ENCODE peak calls at places on chromosomes 7 and 10, in five cellular contexts. W, Z, F, R and Q are unnamed samples.

GRCh38 chr10:79266092-79266491 is 81.2 kb upstream of the PPIF start:
- DNase-seq in W (no peak), Z (no peak), F (no peak), R (no peak), Q (no peak)

GRCh38 chr10:59971915-59972314 is 65.6 kb upstream of the CCDC6 start:
- DNase-seq in W (no peak), Z (peak), F (no peak), R (peak), Q (no peak)

GRCh38 chr7:116560021-116560970 is 35.5 kb downstream of the CAV1 start:
- DNase-seq in W (no peak), Z (no peak), F (no peak), R (no peak), Q (no peak)

GRCh38 chr10:70271996-70272924 is 11.5 kb downstream of the NPFFR1 start:
- DNase-seq in W (no peak), Z (no peak), F (no peak), R (no peak), Q (no peak)

GRCh38 chr10:48536226-48536500 is 68.7 kb downstream of the ARHGAP22 start:
- DNase-seq in W (no peak), Z (no peak), F (no peak), R (no peak), Q (no peak)

GRCh38 chr7:140676303-140676702 is 3.6 kb downstream of the ADCK2 start:
- DNase-seq in W (no peak), Z (no peak), F (no peak), R (no peak), Q (no peak)

GRCh38 chr7:155896531-155897263 is 84.4 kb upstream of the SHH start:
- DNase-seq in W (no peak), Z (no peak), F (no peak), R (no peak), Q (no peak)

GRCh38 chr10:88318803-88319202 is 264.3 kb downstream of the RNLS start:
- DNase-seq in W (no peak), Z (no peak), F (no peak), R (no peak), Q (peak)

GRCh38 chr7:44264221-44264956 is 61.0 kb downstream of the CAMK2B start:
- DNase-seq in W (no peak), Z (no peak), F (no peak), R (peak), Q (no peak)

GRCh38 chr7:132072873-132073272 is 503.4 kb downstream of the PLXNA4 start:
- DNase-seq in W (no peak), Z (no peak), F (no peak), R (no peak), Q (no peak)

GRCh38 chr10:30422981-30423654 is 10.9 kb upstream of the MAP3K8 start:
- DNase-seq in W (peak), Z (peak), F (peak), R (peak), Q (no peak)

GRCh38 chr10:128573236-128573800 is 447.1 kb upstream of the MKI67 start:
- DNase-seq in W (no peak), Z (no peak), F (no peak), R (no peak), Q (no peak)

GRCh38 chr10:109127363-109127762 is 795.9 kb downstream of the XPNPEP1 start:
- DNase-seq in W (no peak), Z (no peak), F (no peak), R (no peak), Q (no peak)

GRCh38 chr7:100472854-100473499 is 6.0 kb downstream of the TSC22D4 start:
- DNase-seq in W (peak), Z (no peak), F (no peak), R (peak), Q (peak)

GRCh38 chr7:137940656-137941518 is 61.0 kb downstream of the CREB3L2 start:
- DNase-seq in W (peak), Z (peak), F (no peak), R (no peak), Q (no peak)

GRCh38 chr7:7352845-7353244 is 170.5 kb downstream of the C1GALT1 start:
- DNase-seq in W (no peak), Z (no peak), F (no peak), R (no peak), Q (peak)

GRCh38 chr10:132306951-132307751 is 599 bp downstream of the STK32C start:
- DNase-seq in W (no peak), Z (peak), F (no peak), R (peak), Q (peak)

GRCh38 chr10:78944658-78945333 is 124.0 kb upstream of the ZMIZ1 start:
- DNase-seq in W (peak), Z (peak), F (peak), R (peak), Q (no peak)

GRCh38 chr7:93117852-93118530 is at the start of gene SAMD9:
- DNase-seq in W (peak), Z (peak), F (peak), R (peak), Q (peak)
- TF ChIP-seq POLR2A in W (no peak), Z (peak), F (no peak), R (no peak), Q (peak)

GRCh38 chr7:22822486-22823141 is at the start of gene TOMM7:
- DNase-seq in W (peak), Z (peak), F (peak), R (peak), Q (peak)
- TF ChIP-seq POLR2A in W (peak), Z (peak), F (peak), R (no peak), Q (peak)

DNA sequence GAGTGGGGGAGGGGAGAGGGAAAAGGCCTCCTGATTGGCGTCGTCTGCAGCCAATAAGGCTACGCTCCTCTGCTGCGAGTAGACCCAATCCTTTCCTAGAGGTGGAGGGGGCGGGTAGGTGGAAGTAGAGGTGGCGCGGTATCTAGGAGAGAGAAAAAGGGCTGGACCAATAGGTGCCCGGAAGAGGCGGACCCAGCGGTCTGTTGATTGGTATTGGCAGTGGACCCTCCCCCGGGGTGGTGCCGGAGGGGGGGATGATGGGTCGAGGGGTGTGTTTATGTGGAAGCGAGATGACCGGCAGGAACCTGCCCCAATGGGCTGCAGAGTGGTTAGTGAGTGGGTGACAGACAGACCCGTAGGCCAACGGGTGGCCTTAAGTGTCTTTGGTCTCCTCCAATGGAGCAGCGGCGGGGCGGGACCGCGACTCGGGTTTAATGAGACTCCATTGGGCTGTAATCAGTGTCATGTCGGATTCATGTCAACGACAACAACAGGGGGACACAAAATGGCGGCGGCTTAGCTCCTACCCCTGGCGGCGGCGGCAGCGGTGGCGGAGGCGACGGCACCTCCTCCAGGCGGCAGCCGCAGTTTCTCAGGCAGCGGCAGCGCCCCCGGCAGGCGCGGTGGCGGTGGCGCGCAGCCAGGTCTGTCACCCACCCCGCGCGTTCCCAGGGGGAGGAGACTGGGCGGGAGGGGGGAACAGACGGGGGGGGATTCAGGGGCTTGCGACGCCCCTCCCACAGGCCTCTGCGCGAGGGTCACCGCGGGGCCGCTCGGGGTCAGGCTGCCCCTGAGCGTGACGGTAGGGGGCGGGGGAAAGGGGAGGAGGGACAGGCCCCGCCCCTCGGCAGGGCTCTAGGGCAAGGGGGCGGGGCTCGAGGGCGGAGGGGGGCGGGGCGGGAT is at the start of gene KAT6B:
- DNase-seq in W (peak), Z (peak), F (peak), R (peak), Q (peak)
- TF ChIP-seq POLR2A in W (peak), Z (peak), F (peak), R (peak), Q (peak)

GRCh38 chr10:124696446-124697392 is 47.5 kb downstream of the FAM53B start:
- DNase-seq in W (no peak), Z (no peak), F (no peak), R (no peak), Q (no peak)
- TF ChIP-seq POLR2A in W (no peak), Z (no peak), F (no peak), R (no peak), Q (no peak)

DNA sequence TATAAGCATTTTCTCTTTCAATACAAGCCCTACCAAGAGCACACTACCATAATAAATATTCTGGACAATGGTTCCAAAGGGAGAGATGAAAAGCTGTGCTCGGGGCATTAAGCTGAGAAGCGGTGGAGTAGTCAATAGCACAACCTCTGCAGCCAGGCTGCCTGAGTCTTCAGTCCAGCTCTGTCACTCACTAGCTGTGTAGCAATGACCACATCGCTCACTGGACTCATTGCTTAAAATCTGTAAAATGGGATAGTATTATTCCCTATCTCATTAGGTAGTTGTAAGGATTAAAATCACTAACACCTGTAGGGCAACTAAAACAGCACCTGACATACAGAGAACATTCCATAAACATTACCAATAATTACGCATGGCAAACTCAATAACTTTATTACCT is 199.9 kb upstream of the KLF14 start:
- DNase-seq in W (no peak), Z (no peak), F (no peak), R (no peak), Q (no peak)
- TF ChIP-seq POLR2A in W (no peak), Z (no peak), F (no peak), R (no peak), Q (no peak)

GRCh38 chr10:5458949-5459747 is 40.2 kb downstream of the CALML5 start:
- DNase-seq in W (no peak), Z (no peak), F (no peak), R (no peak), Q (no peak)

GRCh38 chr10:5458425-5458824 is 40.9 kb downstream of the CALML5 start:
- DNase-seq in W (no peak), Z (no peak), F (no peak), R (no peak), Q (no peak)

GRCh38 chr10:5461914-5462840 is 37.2 kb downstream of the CALML5 start:
- DNase-seq in W (peak), Z (no peak), F (no peak), R (no peak), Q (peak)

GRCh38 chr10:5461201-5461585 is 38.2 kb downstream of the CALML5 start:
- DNase-seq in W (no peak), Z (no peak), F (no peak), R (no peak), Q (no peak)

GRCh38 chr10:5460468-5461200 is 38.7 kb downstream of the CALML5 start:
- DNase-seq in W (no peak), Z (no peak), F (no peak), R (no peak), Q (no peak)
- TF ChIP-seq POLR2A in W (no peak), Z (no peak), F (no peak), R (no peak), Q (no peak)

DNA sequence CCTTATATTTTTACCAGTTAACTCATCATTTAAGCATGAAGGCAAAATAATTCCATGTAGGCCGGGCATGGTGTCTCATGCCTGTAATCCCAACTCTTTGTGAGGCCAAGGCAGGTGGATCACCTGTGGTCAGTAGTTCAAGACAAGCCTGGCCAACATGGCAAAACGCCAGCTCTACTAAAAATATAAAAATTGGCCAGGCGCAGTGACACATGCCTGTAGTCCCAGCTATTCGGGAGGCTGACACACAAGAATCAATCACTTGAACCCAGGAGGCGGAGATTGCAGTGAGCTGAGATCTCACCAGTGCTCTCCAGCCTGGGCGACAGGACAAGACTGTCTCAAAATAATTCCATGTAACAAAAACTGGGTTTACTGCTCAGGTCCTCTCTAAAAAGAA is 18.3 kb downstream of the HNRNPA2B1 start:
- DNase-seq in W (no peak), Z (no peak), F (no peak), R (peak), Q (no peak)
- TF ChIP-seq POLR2A in W (no peak), Z (peak), F (no peak), R (no peak), Q (no peak)

DNA sequence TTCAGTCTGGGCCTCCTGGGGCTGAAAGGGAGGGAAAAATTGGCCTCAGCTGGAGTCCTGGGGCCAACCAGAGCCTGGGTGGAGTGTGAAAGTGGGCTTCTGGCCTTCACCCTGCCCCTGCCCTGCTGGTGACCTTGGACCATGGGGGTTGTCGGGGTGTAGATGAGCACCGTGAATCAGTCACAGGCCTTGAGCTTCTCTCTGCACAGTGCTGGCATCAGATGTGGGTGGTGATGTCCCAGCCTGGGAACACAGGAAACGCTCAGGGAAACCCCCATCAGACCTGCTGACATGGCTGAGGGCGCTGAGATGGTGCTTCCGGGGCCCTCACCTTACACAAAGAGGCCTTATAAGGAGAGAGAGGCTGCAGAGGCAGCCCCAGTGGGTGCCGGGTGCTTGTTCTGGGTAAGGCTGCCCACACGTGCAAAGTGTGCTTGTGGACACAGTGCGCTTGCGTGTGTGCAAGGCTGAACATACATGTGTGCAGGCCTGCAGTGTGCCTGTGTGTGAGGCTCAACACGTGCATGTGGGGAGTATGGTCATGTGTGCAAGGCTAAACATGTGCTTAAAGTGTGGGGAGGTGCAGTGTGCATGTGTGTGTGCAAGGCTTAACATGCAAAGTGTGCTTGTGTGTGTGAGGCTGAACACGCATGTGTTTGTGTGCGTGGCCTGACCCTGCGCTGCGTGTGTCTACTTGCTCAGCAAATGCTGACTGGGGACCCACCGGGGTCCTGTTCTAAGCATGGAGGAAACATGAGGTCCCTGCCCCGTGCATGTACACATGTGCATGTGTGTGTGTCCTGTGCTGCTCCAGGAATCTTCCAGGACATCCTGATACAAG is 6.5 kb downstream of the ARPC1B start:
- DNase-seq in W (no peak), Z (peak), F (no peak), R (peak), Q (no peak)
- TF ChIP-seq POLR2A in W (no peak), Z (peak), F (no peak), R (no peak), Q (no peak)